ENCODE peak calls at places on chromosomes 3 and 15, in seven cellular contexts. One of them, this sample, is unnamed. For H3K4me1, the result is how much of the 10 kb centered on the place peaks cover.

GRCh38 chr15:72827216-72827615 is 43.7 kb upstream of the ADPGK start:
- DNase-seq in endodermal cell: no peak
- DNase-seq in psoas muscle: no peak
- DNase-seq in GM23248: peak
- DNase-seq in lower lobe of right lung: no peak
- DNase-seq in SK-N-SH: no peak
- DNase-seq in IMR-90: peak
- DNase-seq in this sample: no peak

GRCh38 chr15:90871097-90871715 is 2.8 kb downstream of the FURIN start:
- DNase-seq in lower lobe of right lung: no peak
- DNase-seq in IMR-90: no peak
- DNase-seq in SK-N-SH: peak
- DNase-seq in endodermal cell: peak
- DNase-seq in psoas muscle: peak
- DNase-seq in GM23248: peak
- DNase-seq in this sample: peak

GRCh38 chr3:72938471-72939265 is 50.8 kb downstream of the GXYLT2 start:
- DNase-seq in IMR-90: peak
- DNase-seq in psoas muscle: peak
- DNase-seq in lower lobe of right lung: no peak
- DNase-seq in endodermal cell: peak
- DNase-seq in SK-N-SH: peak
- DNase-seq in GM23248: peak
- DNase-seq in this sample: peak

GRCh38 chr3:97293596-97294131 is 470.9 kb upstream of the ARL6 start:
- DNase-seq in GM23248: no peak
- DNase-seq in psoas muscle: no peak
- DNase-seq in lower lobe of right lung: no peak
- DNase-seq in endodermal cell: no peak
- DNase-seq in SK-N-SH: no peak
- DNase-seq in IMR-90: no peak
- DNase-seq in this sample: no peak

GRCh38 chr3:165549665-165550064 is 287.6 kb downstream of the BCHE start:
- DNase-seq in psoas muscle: no peak
- DNase-seq in endodermal cell: no peak
- DNase-seq in IMR-90: no peak
- DNase-seq in GM23248: no peak
- DNase-seq in SK-N-SH: no peak
- DNase-seq in lower lobe of right lung: no peak
- DNase-seq in this sample: no peak

GRCh38 chr3:106114220-106114619 is 245.4 kb upstream of the CBLB start:
- DNase-seq in GM23248: no peak
- DNase-seq in psoas muscle: no peak
- DNase-seq in IMR-90: peak
- DNase-seq in lower lobe of right lung: no peak
- DNase-seq in SK-N-SH: no peak
- DNase-seq in endodermal cell: no peak
- DNase-seq in this sample: no peak

GRCh38 chr15:31437686-31438085 is 111.1 kb downstream of the KLF13 start:
- DNase-seq in SK-N-SH: no peak
- DNase-seq in psoas muscle: no peak
- DNase-seq in lower lobe of right lung: no peak
- DNase-seq in GM23248: no peak
- DNase-seq in IMR-90: no peak
- DNase-seq in endodermal cell: no peak
- DNase-seq in this sample: no peak

GRCh38 chr3:127668906-127669305 is 3.8 kb upstream of the ABTB1 start:
- DNase-seq in SK-N-SH: no peak
- DNase-seq in psoas muscle: no peak
- DNase-seq in lower lobe of right lung: no peak
- DNase-seq in GM23248: no peak
- DNase-seq in IMR-90: no peak
- DNase-seq in endodermal cell: no peak
- DNase-seq in this sample: no peak

GRCh38 chr15:35624881-35625280 is 78.9 kb upstream of the DPH6 start:
- DNase-seq in psoas muscle: peak
- DNase-seq in GM23248: peak
- DNase-seq in SK-N-SH: no peak
- DNase-seq in IMR-90: peak
- DNase-seq in endodermal cell: no peak
- DNase-seq in lower lobe of right lung: peak
- DNase-seq in this sample: no peak

GRCh38 chr15:72005483-72005882 is 112.5 kb downstream of the MYO9A start:
- DNase-seq in GM23248: no peak
- DNase-seq in lower lobe of right lung: no peak
- DNase-seq in psoas muscle: no peak
- DNase-seq in IMR-90: no peak
- DNase-seq in SK-N-SH: no peak
- DNase-seq in endodermal cell: no peak
- DNase-seq in this sample: no peak

GRCh38 chr3:99131876-99132275 is 230.4 kb upstream of the DCBLD2 start:
- DNase-seq in GM23248: peak
- DNase-seq in psoas muscle: no peak
- DNase-seq in SK-N-SH: no peak
- DNase-seq in endodermal cell: no peak
- DNase-seq in lower lobe of right lung: no peak
- DNase-seq in IMR-90: no peak
- DNase-seq in this sample: no peak

GRCh38 chr15:73264881-73265280 is 103.9 kb downstream of the HCN4 start:
- DNase-seq in lower lobe of right lung: no peak
- DNase-seq in SK-N-SH: no peak
- DNase-seq in endodermal cell: no peak
- DNase-seq in IMR-90: no peak
- DNase-seq in psoas muscle: no peak
- DNase-seq in GM23248: no peak
- DNase-seq in this sample: no peak

GRCh38 chr3:89847955-89848354 is 740.5 kb downstream of the EPHA3 start:
- DNase-seq in SK-N-SH: no peak
- DNase-seq in endodermal cell: no peak
- DNase-seq in GM23248: no peak
- DNase-seq in IMR-90: no peak
- DNase-seq in lower lobe of right lung: no peak
- DNase-seq in psoas muscle: no peak
- DNase-seq in this sample: no peak

GRCh38 chr15:61051570-61052031 is 177.5 kb downstream of the RORA start:
- DNase-seq in SK-N-SH: peak
- DNase-seq in GM23248: peak
- DNase-seq in psoas muscle: peak
- DNase-seq in lower lobe of right lung: no peak
- DNase-seq in IMR-90: peak
- DNase-seq in endodermal cell: peak
- DNase-seq in this sample: no peak

GRCh38 chr15:76339302-76340197 is 3.0 kb downstream of the ISL2 start:
- DNase-seq in SK-N-SH: peak
- DNase-seq in GM23248: peak
- DNase-seq in lower lobe of right lung: no peak
- DNase-seq in psoas muscle: no peak
- DNase-seq in endodermal cell: peak
- DNase-seq in IMR-90: no peak
- DNase-seq in this sample: peak

GRCh38 chr3:159824341-159824740 is 164.3 kb upstream of the IL12A start:
- DNase-seq in lower lobe of right lung: no peak
- DNase-seq in psoas muscle: peak
- DNase-seq in SK-N-SH: no peak
- DNase-seq in endodermal cell: no peak
- DNase-seq in IMR-90: peak
- DNase-seq in GM23248: peak
- DNase-seq in this sample: no peak

GRCh38 chr3:190345027-190345821 is 23.0 kb upstream of the CLDN1 start:
- DNase-seq in SK-N-SH: no peak
- DNase-seq in IMR-90: peak
- DNase-seq in psoas muscle: no peak
- DNase-seq in GM23248: peak
- DNase-seq in endodermal cell: no peak
- DNase-seq in lower lobe of right lung: no peak
- DNase-seq in this sample: no peak

GRCh38 chr15:70081612-70082011 is 16.1 kb downstream of the TLE3 start:
- DNase-seq in lower lobe of right lung: no peak
- DNase-seq in GM23248: no peak
- DNase-seq in psoas muscle: no peak
- DNase-seq in IMR-90: no peak
- DNase-seq in endodermal cell: no peak
- DNase-seq in SK-N-SH: no peak
- DNase-seq in this sample: no peak

GRCh38 chr15:59160880-59161593 is 45.6 kb upstream of the LDHAL6B start:
- DNase-seq in GM23248: peak
- DNase-seq in endodermal cell: peak
- DNase-seq in psoas muscle: no peak
- DNase-seq in IMR-90: peak
- DNase-seq in SK-N-SH: peak
- DNase-seq in lower lobe of right lung: no peak
- DNase-seq in this sample: peak

GRCh38 chr3:141150431-141150830 is 81.2 kb upstream of the PXYLP1 start:
- DNase-seq in lower lobe of right lung: no peak
- DNase-seq in SK-N-SH: no peak
- DNase-seq in IMR-90: no peak
- DNase-seq in psoas muscle: no peak
- DNase-seq in endodermal cell: peak
- DNase-seq in GM23248: no peak
- DNase-seq in this sample: no peak

GRCh38 chr15:93107646-93108045 is 18.6 kb upstream of the RGMA start:
- DNase-seq in SK-N-SH: no peak
- DNase-seq in lower lobe of right lung: no peak
- DNase-seq in psoas muscle: no peak
- DNase-seq in GM23248: no peak
- DNase-seq in endodermal cell: no peak
- DNase-seq in IMR-90: no peak
- DNase-seq in this sample: no peak

GRCh38 chr15:101170568-101171350 is 81.1 kb downstream of the CHSY1 start:
- DNase-seq in IMR-90: peak
- DNase-seq in psoas muscle: peak
- DNase-seq in GM23248: peak
- DNase-seq in endodermal cell: no peak
- DNase-seq in SK-N-SH: no peak
- DNase-seq in lower lobe of right lung: no peak
- DNase-seq in this sample: no peak

GRCh38 chr15:89812126-89812846 is 2.4 kb downstream of the ANPEP start:
- DNase-seq in lower lobe of right lung: peak
- DNase-seq in IMR-90: no peak
- DNase-seq in psoas muscle: peak
- DNase-seq in endodermal cell: no peak
- DNase-seq in GM23248: peak
- DNase-seq in SK-N-SH: peak
- DNase-seq in this sample: no peak

GRCh38 chr3:114848643-114849350 is 298.3 kb downstream of the ZBTB20 start:
- DNase-seq in lower lobe of right lung: no peak
- DNase-seq in GM23248: no peak
- DNase-seq in endodermal cell: no peak
- DNase-seq in IMR-90: no peak
- DNase-seq in SK-N-SH: peak
- DNase-seq in psoas muscle: no peak
- DNase-seq in this sample: no peak

GRCh38 chr15:71496336-71496955 is 313.9 kb upstream of the NR2E3 start:
- DNase-seq in GM23248: peak
- DNase-seq in endodermal cell: no peak
- DNase-seq in lower lobe of right lung: no peak
- DNase-seq in IMR-90: peak
- DNase-seq in SK-N-SH: no peak
- DNase-seq in psoas muscle: no peak
- DNase-seq in this sample: no peak

DNA sequence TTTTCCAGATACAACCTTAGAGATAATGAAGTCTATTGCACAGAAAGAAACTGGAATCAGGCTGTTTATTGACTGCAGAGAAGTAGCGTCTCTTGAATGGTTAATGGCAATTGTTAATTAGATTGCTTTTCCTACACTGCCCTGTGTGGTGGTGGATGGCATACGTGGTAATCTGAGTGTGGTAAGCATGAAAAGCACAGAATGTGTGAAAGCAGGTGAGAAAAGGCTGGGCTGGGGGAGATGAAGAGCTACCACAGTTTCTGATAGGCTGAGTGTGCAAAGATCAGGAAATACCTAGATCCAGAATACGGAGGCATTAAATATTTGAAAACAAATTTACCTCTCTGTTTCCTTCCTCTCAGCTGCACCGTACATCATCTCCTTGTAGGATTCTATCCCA is 486.3 kb upstream of the TBL1XR1 start:
- DNase-seq in psoas muscle: no peak
- DNase-seq in lower lobe of right lung: no peak
- DNase-seq in endodermal cell: no peak
- DNase-seq in SK-N-SH: no peak
- DNase-seq in GM23248: no peak
- DNase-seq in IMR-90: no peak
- DNase-seq in this sample: no peak
- H3K4me3 ChIP-seq in psoas muscle: no peak
- H3K4me3 ChIP-seq in lower lobe of right lung: no peak
- H3K4me3 ChIP-seq in endodermal cell: no peak
- H3K4me3 ChIP-seq in SK-N-SH: no peak
- H3K4me3 ChIP-seq in GM23248: no peak
- H3K4me3 ChIP-seq in IMR-90: no peak
- H3K4me3 ChIP-seq in this sample: no peak

DNA sequence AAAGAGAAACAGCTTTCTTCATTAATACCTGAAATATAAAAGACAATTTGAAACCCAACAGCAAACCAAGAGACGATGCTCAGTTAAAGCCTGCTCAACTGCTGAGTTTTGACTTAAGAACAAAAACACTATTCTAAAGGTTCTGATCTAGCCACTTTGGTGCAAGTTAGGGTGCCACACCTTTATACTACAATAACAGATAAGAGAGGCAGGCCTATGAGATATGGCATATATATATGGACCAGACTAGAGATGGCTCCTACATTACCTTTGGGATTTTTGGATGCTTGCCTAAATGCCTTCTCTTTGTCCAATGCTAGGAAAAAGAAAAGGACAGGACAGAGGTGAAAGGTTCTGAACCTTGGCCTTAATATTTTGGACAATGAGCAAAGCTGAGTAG is 68.6 kb downstream of the INO80 start:
- DNase-seq in SK-N-SH: no peak
- DNase-seq in IMR-90: no peak
- DNase-seq in psoas muscle: no peak
- DNase-seq in GM23248: no peak
- DNase-seq in endodermal cell: no peak
- DNase-seq in lower lobe of right lung: no peak
- DNase-seq in this sample: no peak
- H3K27ac ChIP-seq in SK-N-SH: no peak
- H3K27ac ChIP-seq in IMR-90: no peak
- H3K27ac ChIP-seq in psoas muscle: no peak
- H3K27ac ChIP-seq in GM23248: no peak
- H3K27ac ChIP-seq in endodermal cell: no peak
- H3K27ac ChIP-seq in lower lobe of right lung: no peak
- H3K27ac ChIP-seq in this sample: no peak

GRCh38 chr3:170164720-170165119 is 16.8 kb downstream of the PHC3 start:
- DNase-seq in IMR-90: no peak
- DNase-seq in SK-N-SH: no peak
- DNase-seq in psoas muscle: no peak
- DNase-seq in endodermal cell: no peak
- DNase-seq in GM23248: no peak
- DNase-seq in lower lobe of right lung: no peak
- DNase-seq in this sample: no peak
- H3K4me1 ChIP-seq in IMR-90: under half
- H3K4me1 ChIP-seq in SK-N-SH: under half
- H3K4me1 ChIP-seq in psoas muscle: under half
- H3K4me1 ChIP-seq in endodermal cell: under half
- H3K4me1 ChIP-seq in GM23248: under half
- H3K4me1 ChIP-seq in lower lobe of right lung: under half
- H3K4me1 ChIP-seq in this sample: under half

GRCh38 chr3:50270422-50270831 is 1.5 kb downstream of the SEMA3B start:
- DNase-seq in GM23248: peak
- DNase-seq in lower lobe of right lung: no peak
- DNase-seq in IMR-90: peak
- DNase-seq in psoas muscle: no peak
- DNase-seq in endodermal cell: no peak
- DNase-seq in SK-N-SH: no peak
- DNase-seq in this sample: no peak
- H3K4me3 ChIP-seq in GM23248: no peak
- H3K4me3 ChIP-seq in lower lobe of right lung: peak
- H3K4me3 ChIP-seq in IMR-90: no peak
- H3K4me3 ChIP-seq in psoas muscle: no peak
- H3K4me3 ChIP-seq in endodermal cell: no peak
- H3K4me3 ChIP-seq in SK-N-SH: no peak
- H3K4me3 ChIP-seq in this sample: no peak